ENCODE peak calls at places on chromosomes 7 and 10, in eight cellular contexts. One of them, this sample, is unnamed.

GRCh38 chr7:139505563-139505962 is 17.9 kb upstream of the CLEC2L start:
- DNase-seq in brain microvascular endothelial cell: no peak
- DNase-seq in AG04450: no peak
- DNase-seq in cardiac fibroblast: peak
- DNase-seq in astrocyte of the cerebellum: no peak
- DNase-seq in mesenchymal stem cell: peak
- DNase-seq in sigmoid colon: no peak
- DNase-seq in A549: peak
- DNase-seq in this sample: no peak

GRCh38 chr10:23310443-23310842 is 34.2 kb downstream of the C10orf67 start:
- DNase-seq in astrocyte of the cerebellum: no peak
- DNase-seq in sigmoid colon: no peak
- DNase-seq in AG04450: no peak
- DNase-seq in brain microvascular endothelial cell: no peak
- DNase-seq in A549: no peak
- DNase-seq in mesenchymal stem cell: no peak
- DNase-seq in cardiac fibroblast: peak
- DNase-seq in this sample: no peak

GRCh38 chr10:61752111-61753011 is 89.6 kb downstream of the CABCOCO1 start:
- DNase-seq in mesenchymal stem cell: peak
- DNase-seq in sigmoid colon: no peak
- DNase-seq in A549: no peak
- DNase-seq in astrocyte of the cerebellum: no peak
- DNase-seq in AG04450: no peak
- DNase-seq in brain microvascular endothelial cell: peak
- DNase-seq in cardiac fibroblast: peak
- DNase-seq in this sample: peak

GRCh38 chr10:21976739-21977138 is 26.8 kb downstream of the DNAJC1 start:
- DNase-seq in mesenchymal stem cell: peak
- DNase-seq in AG04450: no peak
- DNase-seq in A549: no peak
- DNase-seq in cardiac fibroblast: no peak
- DNase-seq in sigmoid colon: no peak
- DNase-seq in astrocyte of the cerebellum: no peak
- DNase-seq in brain microvascular endothelial cell: peak
- DNase-seq in this sample: no peak

GRCh38 chr10:61284222-61284890 is 168.8 kb downstream of the TMEM26 start:
- DNase-seq in cardiac fibroblast: peak
- DNase-seq in AG04450: peak
- DNase-seq in brain microvascular endothelial cell: peak
- DNase-seq in mesenchymal stem cell: peak
- DNase-seq in astrocyte of the cerebellum: peak
- DNase-seq in A549: peak
- DNase-seq in sigmoid colon: no peak
- DNase-seq in this sample: peak

GRCh38 chr10:132517951-132518521 is 19.6 kb upstream of the INPP5A start:
- DNase-seq in astrocyte of the cerebellum: no peak
- DNase-seq in sigmoid colon: peak
- DNase-seq in A549: no peak
- DNase-seq in cardiac fibroblast: no peak
- DNase-seq in brain microvascular endothelial cell: no peak
- DNase-seq in mesenchymal stem cell: peak
- DNase-seq in AG04450: no peak
- DNase-seq in this sample: no peak

GRCh38 chr10:24197319-24197718 is 11.6 kb upstream of the KIAA1217 start:
- DNase-seq in AG04450: no peak
- DNase-seq in mesenchymal stem cell: no peak
- DNase-seq in A549: no peak
- DNase-seq in cardiac fibroblast: no peak
- DNase-seq in brain microvascular endothelial cell: no peak
- DNase-seq in astrocyte of the cerebellum: no peak
- DNase-seq in sigmoid colon: no peak
- DNase-seq in this sample: no peak

GRCh38 chr7:149778696-149779501 is 5.5 kb upstream of the ZNF467 start:
- DNase-seq in AG04450: no peak
- DNase-seq in A549: no peak
- DNase-seq in cardiac fibroblast: no peak
- DNase-seq in mesenchymal stem cell: no peak
- DNase-seq in sigmoid colon: no peak
- DNase-seq in brain microvascular endothelial cell: no peak
- DNase-seq in astrocyte of the cerebellum: no peak
- DNase-seq in this sample: no peak

GRCh38 chr10:68067029-68067428 is 8.1 kb downstream of the HERC4 start:
- DNase-seq in brain microvascular endothelial cell: no peak
- DNase-seq in cardiac fibroblast: no peak
- DNase-seq in A549: no peak
- DNase-seq in astrocyte of the cerebellum: no peak
- DNase-seq in sigmoid colon: no peak
- DNase-seq in mesenchymal stem cell: no peak
- DNase-seq in AG04450: no peak
- DNase-seq in this sample: no peak

GRCh38 chr7:106812027-106812643 is 52.9 kb upstream of the PIK3CG start:
- DNase-seq in AG04450: no peak
- DNase-seq in cardiac fibroblast: no peak
- DNase-seq in astrocyte of the cerebellum: no peak
- DNase-seq in mesenchymal stem cell: no peak
- DNase-seq in A549: no peak
- DNase-seq in sigmoid colon: no peak
- DNase-seq in brain microvascular endothelial cell: no peak
- DNase-seq in this sample: no peak

GRCh38 chr10:56348101-56348500 is 13.0 kb downstream of the ZWINT start:
- DNase-seq in astrocyte of the cerebellum: no peak
- DNase-seq in brain microvascular endothelial cell: no peak
- DNase-seq in cardiac fibroblast: no peak
- DNase-seq in mesenchymal stem cell: no peak
- DNase-seq in A549: no peak
- DNase-seq in sigmoid colon: no peak
- DNase-seq in AG04450: no peak
- DNase-seq in this sample: no peak

GRCh38 chr10:60429084-60429849 is 39.6 kb upstream of the ANK3 start:
- DNase-seq in cardiac fibroblast: peak
- DNase-seq in AG04450: no peak
- DNase-seq in mesenchymal stem cell: no peak
- DNase-seq in astrocyte of the cerebellum: no peak
- DNase-seq in A549: no peak
- DNase-seq in sigmoid colon: no peak
- DNase-seq in brain microvascular endothelial cell: no peak
- DNase-seq in this sample: peak

GRCh38 chr7:83161851-83162401 is 758 bp downstream of the PCLO start:
- DNase-seq in cardiac fibroblast: no peak
- DNase-seq in astrocyte of the cerebellum: no peak
- DNase-seq in sigmoid colon: no peak
- DNase-seq in A549: no peak
- DNase-seq in AG04450: no peak
- DNase-seq in brain microvascular endothelial cell: no peak
- DNase-seq in mesenchymal stem cell: no peak
- DNase-seq in this sample: no peak

GRCh38 chr10:94103902-94104301 is 110.2 kb downstream of the PLCE1 start:
- DNase-seq in mesenchymal stem cell: peak
- DNase-seq in AG04450: peak
- DNase-seq in sigmoid colon: no peak
- DNase-seq in astrocyte of the cerebellum: no peak
- DNase-seq in A549: peak
- DNase-seq in cardiac fibroblast: peak
- DNase-seq in brain microvascular endothelial cell: peak
- DNase-seq in this sample: peak

GRCh38 chr10:113895018-113895417 is 40.6 kb downstream of the NHLRC2 start:
- DNase-seq in AG04450: no peak
- DNase-seq in cardiac fibroblast: peak
- DNase-seq in A549: no peak
- DNase-seq in mesenchymal stem cell: peak
- DNase-seq in brain microvascular endothelial cell: no peak
- DNase-seq in astrocyte of the cerebellum: no peak
- DNase-seq in sigmoid colon: no peak
- DNase-seq in this sample: peak

GRCh38 chr10:77377678-77378352 is 259.8 kb downstream of the KCNMA1 start:
- DNase-seq in cardiac fibroblast: no peak
- DNase-seq in astrocyte of the cerebellum: no peak
- DNase-seq in A549: no peak
- DNase-seq in sigmoid colon: no peak
- DNase-seq in brain microvascular endothelial cell: no peak
- DNase-seq in AG04450: no peak
- DNase-seq in mesenchymal stem cell: no peak
- DNase-seq in this sample: no peak

GRCh38 chr10:131559450-131559911 is 248.0 kb upstream of the TCERG1L start:
- DNase-seq in AG04450: no peak
- DNase-seq in brain microvascular endothelial cell: no peak
- DNase-seq in mesenchymal stem cell: no peak
- DNase-seq in sigmoid colon: no peak
- DNase-seq in cardiac fibroblast: no peak
- DNase-seq in astrocyte of the cerebellum: no peak
- DNase-seq in A549: no peak
- DNase-seq in this sample: no peak

GRCh38 chr10:50512743-50513416 is 110.9 kb downstream of the SGMS1 start:
- DNase-seq in A549: no peak
- DNase-seq in astrocyte of the cerebellum: no peak
- DNase-seq in AG04450: no peak
- DNase-seq in cardiac fibroblast: no peak
- DNase-seq in brain microvascular endothelial cell: no peak
- DNase-seq in mesenchymal stem cell: no peak
- DNase-seq in sigmoid colon: no peak
- DNase-seq in this sample: no peak
- H3K4me3 ChIP-seq in A549: no peak
- H3K4me3 ChIP-seq in astrocyte of the cerebellum: no peak
- H3K4me3 ChIP-seq in AG04450: no peak
- H3K4me3 ChIP-seq in cardiac fibroblast: no peak
- H3K4me3 ChIP-seq in brain microvascular endothelial cell: no peak
- H3K4me3 ChIP-seq in mesenchymal stem cell: no peak
- H3K4me3 ChIP-seq in sigmoid colon: no peak
- H3K4me3 ChIP-seq in this sample: no peak

DNA sequence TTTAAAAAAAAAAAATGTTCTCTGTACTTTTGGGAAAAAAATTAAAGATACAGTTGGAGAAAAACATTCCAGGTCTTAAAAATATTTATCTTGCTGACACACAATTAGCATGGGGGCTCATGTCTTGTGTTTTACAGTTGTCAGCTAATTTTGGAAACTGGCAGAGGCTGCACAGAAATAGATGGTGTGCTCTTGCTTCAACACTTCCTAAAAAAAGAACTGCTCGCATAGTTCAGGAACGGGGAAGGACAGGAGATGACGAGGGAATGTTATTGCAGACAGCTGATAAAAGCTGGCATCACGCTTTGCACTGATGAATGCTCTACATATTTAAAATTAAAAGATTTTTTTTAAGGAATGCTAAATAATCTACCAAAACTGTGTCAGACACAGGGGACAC is 103.5 kb upstream of the CELF2 start:
- DNase-seq in AG04450: no peak
- DNase-seq in astrocyte of the cerebellum: no peak
- DNase-seq in mesenchymal stem cell: no peak
- DNase-seq in brain microvascular endothelial cell: peak
- DNase-seq in A549: no peak
- DNase-seq in sigmoid colon: no peak
- DNase-seq in cardiac fibroblast: peak
- DNase-seq in this sample: peak
- H3K4me3 ChIP-seq in AG04450: no peak
- H3K4me3 ChIP-seq in astrocyte of the cerebellum: no peak
- H3K4me3 ChIP-seq in mesenchymal stem cell: no peak
- H3K4me3 ChIP-seq in brain microvascular endothelial cell: no peak
- H3K4me3 ChIP-seq in A549: no peak
- H3K4me3 ChIP-seq in sigmoid colon: no peak
- H3K4me3 ChIP-seq in cardiac fibroblast: no peak
- H3K4me3 ChIP-seq in this sample: no peak

GRCh38 chr10:80196950-80197315 is 8.4 kb downstream of the ANXA11 start:
- DNase-seq in sigmoid colon: no peak
- DNase-seq in astrocyte of the cerebellum: no peak
- DNase-seq in brain microvascular endothelial cell: no peak
- DNase-seq in mesenchymal stem cell: no peak
- DNase-seq in A549: no peak
- DNase-seq in cardiac fibroblast: no peak
- DNase-seq in AG04450: no peak
- DNase-seq in this sample: no peak
- H3K4me3 ChIP-seq in sigmoid colon: no peak
- H3K4me3 ChIP-seq in astrocyte of the cerebellum: no peak
- H3K4me3 ChIP-seq in brain microvascular endothelial cell: no peak
- H3K4me3 ChIP-seq in mesenchymal stem cell: no peak
- H3K4me3 ChIP-seq in A549: peak
- H3K4me3 ChIP-seq in cardiac fibroblast: no peak
- H3K4me3 ChIP-seq in AG04450: no peak
- H3K4me3 ChIP-seq in this sample: no peak

DNA sequence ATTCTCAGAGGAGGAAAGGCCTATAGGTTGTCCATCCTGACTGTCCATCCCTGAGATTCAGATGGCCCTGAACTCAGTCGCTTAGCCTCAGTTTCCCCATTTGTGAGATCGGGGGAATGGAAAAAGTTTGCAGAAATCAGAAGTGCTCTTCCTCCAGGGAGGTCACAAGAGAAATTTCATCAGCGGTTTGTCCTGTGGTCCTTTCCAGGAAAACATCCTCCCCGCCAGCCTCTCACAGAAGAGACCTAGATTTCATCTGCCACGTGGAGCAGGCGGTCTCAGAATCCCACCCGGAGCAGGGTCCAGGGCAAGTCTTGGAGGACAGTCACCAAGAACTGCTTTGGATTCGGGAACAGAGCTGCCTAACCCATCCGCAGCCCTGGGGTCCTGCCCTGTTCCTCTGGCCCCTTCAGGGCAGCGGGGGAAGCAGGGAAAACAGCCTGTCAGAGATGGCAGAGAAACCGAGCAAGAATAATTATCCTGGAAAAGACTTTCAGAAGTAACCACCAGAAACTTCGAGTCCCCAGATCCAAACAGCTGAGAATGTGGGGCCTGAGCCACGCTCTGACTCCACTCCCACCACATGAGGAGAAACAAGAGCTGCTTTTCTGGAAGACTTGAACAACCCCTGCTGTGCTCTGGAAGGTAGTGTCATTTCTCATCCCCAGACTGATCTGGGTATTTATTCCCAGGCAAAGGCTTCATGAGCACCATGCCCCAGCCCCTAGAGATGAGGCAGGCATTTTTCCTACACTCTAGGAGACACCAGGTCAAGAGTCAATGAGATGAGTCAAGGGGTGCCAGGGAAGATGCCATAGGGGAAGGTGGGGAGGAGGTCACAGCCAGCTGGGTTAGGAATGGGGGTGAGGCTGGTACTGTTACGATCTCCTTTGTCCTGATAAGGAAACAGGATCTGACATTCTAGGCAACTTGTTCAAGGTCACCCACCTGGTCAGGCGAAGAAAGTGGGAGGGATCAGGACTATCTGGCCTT is 1.1 kb upstream of the TNS3 start:
- DNase-seq in sigmoid colon: peak
- DNase-seq in brain microvascular endothelial cell: no peak
- DNase-seq in A549: peak
- DNase-seq in cardiac fibroblast: no peak
- DNase-seq in AG04450: no peak
- DNase-seq in astrocyte of the cerebellum: peak
- DNase-seq in mesenchymal stem cell: no peak
- DNase-seq in this sample: no peak
- H3K4me3 ChIP-seq in sigmoid colon: peak
- H3K4me3 ChIP-seq in brain microvascular endothelial cell: no peak
- H3K4me3 ChIP-seq in A549: peak
- H3K4me3 ChIP-seq in cardiac fibroblast: no peak
- H3K4me3 ChIP-seq in AG04450: no peak
- H3K4me3 ChIP-seq in astrocyte of the cerebellum: peak
- H3K4me3 ChIP-seq in mesenchymal stem cell: no peak
- H3K4me3 ChIP-seq in this sample: no peak